ENCODE peak calls at places on chromosomes 7 and 10, in four cellular contexts. B, W, R and F are unnamed samples.

GRCh38 chr10:47361293-47361692 is 13.1 kb downstream of the RBP3 start:
- DNase-seq in B (no peak), W (no peak), R (no peak), F (no peak)

GRCh38 chr7:114217026-114217425 is 197.6 kb upstream of the FOXP2 start:
- DNase-seq in B (no peak), W (no peak), R (no peak), F (no peak)

GRCh38 chr10:109205929-109206585 is 717.3 kb downstream of the XPNPEP1 start:
- DNase-seq in B (no peak), W (no peak), R (no peak), F (no peak)

GRCh38 chr10:43045631-43046287 is 31.1 kb upstream of the RET start:
- DNase-seq in B (no peak), W (peak; percentile 14), R (peak; percentile 5), F (peak; percentile 40)

GRCh38 chr10:34702982-34703381 is 112.1 kb downstream of the PARD3 start:
- DNase-seq in B (no peak), W (no peak), R (no peak), F (no peak)

GRCh38 chr7:134886353-134887057 is 99.8 kb upstream of the AGBL3 start:
- DNase-seq in B (no peak), W (peak; percentile 61), R (peak; percentile 62), F (no peak)

GRCh38 chr10:76038696-76039095 is 607.3 kb downstream of the LRMDA start:
- DNase-seq in B (no peak), W (no peak), R (no peak), F (no peak)

GRCh38 chr7:37081436-37081835 is 357.1 kb upstream of the AOAH start:
- DNase-seq in B (no peak), W (no peak), R (no peak), F (no peak)

GRCh38 chr7:148915211-148915610 is 31.1 kb upstream of the EZH2 start:
- DNase-seq in B (no peak), W (no peak), R (no peak), F (no peak)

GRCh38 chr10:36373424-36374096 is 731.5 kb upstream of the FZD8 start:
- DNase-seq in B (no peak), W (no peak), R (no peak), F (no peak)

GRCh38 chr10:99124376-99124775 is 111.3 kb downstream of the HPSE2 start:
- DNase-seq in B (no peak), W (peak; percentile 50), R (no peak), F (peak; percentile 76)

GRCh38 chr7:138097064-138097741 is 20.9 kb downstream of the AKR1D1 start:
- DNase-seq in B (no peak), W (no peak), R (no peak), F (no peak)

GRCh38 chr10:22043327-22043633 is 39.8 kb upstream of the DNAJC1 start:
- DNase-seq in B (no peak), W (no peak), R (no peak), F (no peak)

GRCh38 chr7:96649981-96650380 is 59.7 kb downstream of the SEM1 start:
- DNase-seq in B (no peak), W (no peak), R (no peak), F (no peak)

GRCh38 chr10:69333205-69333604 is 54.9 kb downstream of the HK1 start:
- DNase-seq in B (peak; percentile 91), W (peak; percentile 54), R (no peak), F (peak; percentile 37)

GRCh38 chr10:59580257-59580863 is 129.3 kb downstream of the SLC16A9 start:
- DNase-seq in B (no peak), W (no peak), R (no peak), F (no peak)

GRCh38 chr10:129967579-129968019 is 3.5 kb upstream of the EBF3 start:
- DNase-seq in B (no peak), W (no peak), R (no peak), F (no peak)

GRCh38 chr7:94912085-94912484 is 4.7 kb downstream of the PPP1R9A start:
- DNase-seq in B (no peak), W (no peak), R (no peak), F (no peak)

GRCh38 chr7:25675789-25676474 is 447.6 kb upstream of the NPVF start:
- DNase-seq in B (no peak), W (no peak), R (peak; percentile 30), F (no peak)

GRCh38 chr7:4227105-4228010 is 454.7 kb upstream of the FOXK1 start:
- DNase-seq in B (no peak), W (no peak), R (no peak), F (no peak)

GRCh38 chr7:1290262-1291039 is 57.8 kb downstream of the UNCX start:
- DNase-seq in B (no peak), W (no peak), R (no peak), F (no peak)

GRCh38 chr7:44348300-44348699 is 22.9 kb upstream of the CAMK2B start:
- DNase-seq in B (no peak), W (no peak), R (no peak), F (no peak)

GRCh38 chr7:42932861-42933591 is 850 bp downstream of the MRPL32 start:
- DNase-seq in B (no peak), W (no peak), R (no peak), F (no peak)

GRCh38 chr7:134293029-134293740 is 23.5 kb downstream of the SLC35B4 start:
- DNase-seq in B (no peak), W (peak; percentile 48), R (no peak), F (peak; percentile 65)

GRCh38 chr10:125136087-125136486 is 24.3 kb downstream of the CTBP2 start:
- DNase-seq in B (no peak), W (no peak), R (no peak), F (no peak)
- H3K4me1 ChIP-seq in B (no peaks in the 10 kb centered on the region), W (peaks cover 42% of the 10 kb centered on the region), R (peaks cover 80% of the 10 kb centered on the region), F (peaks cover 4% of the 10 kb centered on the region)

GRCh38 chr7:132102942-132103341 is 473.3 kb downstream of the PLXNA4 start:
- DNase-seq in B (no peak), W (no peak), R (no peak), F (peak; percentile 12)
- H3K27ac ChIP-seq in B (no peak overlapping the region), W (no peak overlapping the region), R (no peak overlapping the region), F (no peak overlapping the region)

DNA sequence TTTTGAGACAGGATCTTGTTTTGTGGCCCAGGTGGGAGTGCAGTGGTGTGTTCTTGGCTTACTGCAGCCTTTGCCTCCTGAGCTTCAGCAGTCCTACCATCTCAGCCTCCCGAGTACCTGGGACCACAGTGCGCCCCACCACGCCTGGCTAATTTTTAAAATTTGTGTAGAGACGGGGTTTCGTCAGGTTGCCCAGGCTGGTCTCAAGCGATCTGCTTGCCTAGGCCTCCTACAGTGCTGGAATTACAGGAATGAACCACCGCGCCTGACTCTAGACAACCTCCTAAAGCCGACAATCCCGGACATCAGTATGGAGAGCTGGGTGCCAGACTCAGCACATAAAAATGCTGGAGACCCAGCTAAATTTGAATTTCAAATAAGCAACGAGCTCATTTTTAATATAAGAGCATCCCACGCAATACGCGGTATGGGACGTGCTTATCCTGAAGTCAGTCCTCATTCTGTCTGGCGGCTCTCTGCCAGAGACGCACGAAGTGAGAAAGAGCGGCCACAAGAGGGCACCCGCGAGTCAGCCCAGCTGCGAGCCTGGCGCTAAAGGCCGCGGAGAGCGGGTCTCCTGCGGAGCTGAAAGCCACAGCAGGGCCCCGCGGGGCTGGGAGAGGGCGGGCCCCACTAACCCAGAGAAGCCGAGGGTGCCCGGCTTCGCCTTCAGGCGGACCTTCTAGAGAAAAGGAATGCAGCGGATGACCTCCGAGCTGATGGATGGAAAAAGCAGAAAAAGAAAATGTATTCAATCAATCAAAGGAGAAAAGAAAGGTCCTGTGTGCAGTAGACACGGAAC is 7.1 kb downstream of the CALY start:
- DNase-seq in B (peak; percentile 65), W (peak; percentile 68), R (peak; percentile 85), F (peak; percentile 86)
- H3K27me3 ChIP-seq in B (peaks cover 6% of the 10 kb centered on the region), W (peaks cover 4% of the 10 kb centered on the region), R (peaks cover 86% of the 10 kb centered on the region), F (peaks cover 19% of the 10 kb centered on the region)

GRCh38 chr7:7290429-7291122 is 108.2 kb downstream of the C1GALT1 start:
- DNase-seq in B (no peak), W (no peak), R (no peak), F (no peak)
- H3K4me1 ChIP-seq in B (no peaks in the 10 kb centered on the region), W (no peaks in the 10 kb centered on the region), R (no peaks in the 10 kb centered on the region), F (no peaks in the 10 kb centered on the region)

DNA sequence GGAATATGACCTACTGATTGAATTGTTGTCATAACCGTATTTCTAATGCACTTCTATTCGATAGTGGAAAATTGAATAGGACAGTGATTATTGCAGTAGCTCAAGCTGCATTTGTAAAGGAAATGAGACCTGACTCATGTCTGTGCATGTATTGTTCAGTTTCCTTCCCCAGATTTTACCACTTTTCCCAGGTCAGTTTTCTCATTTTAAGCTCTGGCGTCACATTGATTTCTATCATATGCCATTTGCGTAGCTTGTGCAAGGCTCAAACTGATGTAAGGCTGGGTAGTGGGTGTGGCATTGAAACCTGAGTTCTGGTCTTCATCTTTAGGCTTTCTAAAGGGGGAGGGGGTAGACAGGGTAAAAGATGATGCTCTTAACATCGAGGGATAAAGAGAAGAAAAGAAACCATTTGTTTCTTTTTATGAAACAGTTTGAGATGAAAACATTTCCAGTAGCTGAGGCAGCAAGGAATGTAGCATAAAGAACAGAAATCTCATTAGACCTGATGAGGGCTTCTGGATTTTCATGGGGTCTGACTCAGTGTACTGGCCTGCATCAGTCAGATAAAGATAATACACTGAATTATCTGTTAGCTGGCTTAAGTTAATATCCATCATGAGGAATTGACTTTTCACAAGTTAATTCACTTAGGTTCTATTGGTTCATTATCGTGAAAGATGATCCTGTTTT is 182.3 kb upstream of the CDCA7L start:
- DNase-seq in B (no peak), W (no peak), R (no peak), F (no peak)
- H3K27ac ChIP-seq in B (peak overlapping the region; percentile 40), W (no peak overlapping the region), R (peak overlapping the region; percentile 59), F (no peak overlapping the region)

GRCh38 chr7:155487509-155488482 is 29.9 kb downstream of the EN2 start:
- DNase-seq in B (no peak), W (no peak), R (no peak), F (no peak)

GRCh38 chr7:155484483-155485399 is 26.8 kb downstream of the EN2 start:
- DNase-seq in B (no peak), W (no peak), R (no peak), F (peak; percentile 54)

GRCh38 chr7:155488483-155489127 is 30.7 kb downstream of the EN2 start:
- DNase-seq in B (no peak), W (no peak), R (no peak), F (peak; percentile 16)

GRCh38 chr7:155489158-155489840 is 31.4 kb downstream of the EN2 start:
- DNase-seq in B (no peak), W (no peak), R (no peak), F (no peak)

GRCh38 chr7:155486783-155487508 is 29.0 kb downstream of the EN2 start:
- DNase-seq in B (no peak), W (no peak), R (no peak), F (no peak)
- H3K27me3 ChIP-seq in B (no peaks in the 10 kb centered on the region), W (no peaks in the 10 kb centered on the region), R (peaks cover 96% of the 10 kb centered on the region), F (no peaks in the 10 kb centered on the region)

GRCh38 chr10:74320717-74321116 is 169.7 kb downstream of the ADK start:
- DNase-seq in B (no peak), W (no peak), R (no peak), F (no peak)
- H3K4me1 ChIP-seq in B (no peaks in the 10 kb centered on the region), W (no peaks in the 10 kb centered on the region), R (no peaks in the 10 kb centered on the region), F (no peaks in the 10 kb centered on the region)

DNA sequence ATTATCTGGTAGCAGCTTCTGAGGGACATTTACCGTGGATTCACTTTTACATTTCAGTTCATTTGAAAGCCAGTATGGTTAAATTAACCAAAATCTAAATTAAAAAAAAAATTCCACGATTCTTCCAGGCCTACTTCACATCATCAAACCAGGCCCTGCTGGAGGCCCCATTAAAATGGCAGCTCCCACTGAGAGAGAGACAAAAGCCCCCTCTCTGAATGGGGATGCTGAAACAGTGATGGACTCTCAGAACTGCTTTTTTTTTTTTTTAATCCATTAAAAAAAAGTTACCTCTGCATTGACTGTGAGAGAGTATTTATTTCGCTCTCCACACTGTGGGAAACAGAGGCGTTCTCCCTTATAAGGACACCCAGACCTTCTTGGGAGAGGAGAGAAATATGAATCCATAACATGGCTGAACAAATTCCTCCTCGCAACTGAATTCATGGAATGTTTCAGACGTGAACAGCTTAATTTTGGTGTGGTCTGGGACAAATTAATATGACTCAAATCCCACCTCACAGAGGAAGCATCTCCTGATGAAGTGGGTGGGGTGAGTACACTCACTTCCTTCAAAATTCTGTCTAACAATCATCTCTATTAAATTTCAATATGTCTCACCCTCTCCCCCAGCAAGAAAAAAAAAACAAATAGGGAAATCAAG is 73.5 kb downstream of the SAMD9 start:
- DNase-seq in B (no peak), W (no peak), R (no peak), F (no peak)
- H3K27ac ChIP-seq in B (no peak overlapping the region), W (no peak overlapping the region), R (no peak overlapping the region), F (no peak overlapping the region)